ENCODE peak calls at places on chromosomes 3 and 15, in four cellular contexts. One of them, this sample, is unnamed.

GRCh38 chr3:128435058-128435457 is 31.6 kb downstream of the DNAJB8 start:
- DNase-seq in uterus: no peak
- DNase-seq in endothelial cell of umbilical vein: no peak
- DNase-seq in tibial nerve: no peak
- DNase-seq in this sample: no peak

GRCh38 chr3:55615694-55616310 is 128.7 kb upstream of the WNT5A start:
- DNase-seq in uterus: no peak
- DNase-seq in endothelial cell of umbilical vein: no peak
- DNase-seq in tibial nerve: no peak
- DNase-seq in this sample: no peak

GRCh38 chr3:156657440-156657839 is 16.9 kb upstream of the TIPARP start:
- DNase-seq in uterus: no peak
- DNase-seq in endothelial cell of umbilical vein: no peak
- DNase-seq in tibial nerve: no peak
- DNase-seq in this sample: no peak

GRCh38 chr15:80455051-80455648 is 51.0 kb downstream of the ARNT2 start:
- DNase-seq in uterus: no peak
- DNase-seq in endothelial cell of umbilical vein: no peak
- DNase-seq in tibial nerve: no peak
- DNase-seq in this sample: no peak

GRCh38 chr3:62631471-62631870 is 243.7 kb downstream of the CADPS start:
- DNase-seq in uterus: no peak
- DNase-seq in endothelial cell of umbilical vein: no peak
- DNase-seq in tibial nerve: no peak
- DNase-seq in this sample: no peak

GRCh38 chr3:3288288-3288687 is 108.8 kb upstream of the CRBN start:
- DNase-seq in uterus: no peak
- DNase-seq in endothelial cell of umbilical vein: no peak
- DNase-seq in tibial nerve: no peak
- DNase-seq in this sample: no peak

GRCh38 chr15:58805095-58805494 is 34.0 kb downstream of the MINDY2 start:
- DNase-seq in uterus: no peak
- DNase-seq in endothelial cell of umbilical vein: no peak
- DNase-seq in tibial nerve: no peak
- DNase-seq in this sample: no peak

GRCh38 chr3:54891540-54891897 is 36.3 kb downstream of the LRTM1 start:
- DNase-seq in uterus: peak; percentile 90
- DNase-seq in endothelial cell of umbilical vein: no peak
- DNase-seq in tibial nerve: peak; percentile 56
- DNase-seq in this sample: peak; percentile 21

GRCh38 chr3:28022916-28023315 is 218.5 kb upstream of the CMC1 start:
- DNase-seq in uterus: no peak
- DNase-seq in endothelial cell of umbilical vein: no peak
- DNase-seq in tibial nerve: no peak
- DNase-seq in this sample: no peak

GRCh38 chr3:155859859-155860258 is 5.6 kb upstream of the SLC33A1 start:
- DNase-seq in uterus: no peak
- DNase-seq in endothelial cell of umbilical vein: peak; percentile 38
- DNase-seq in tibial nerve: no peak
- DNase-seq in this sample: no peak

GRCh38 chr3:55283441-55283925 is 203.6 kb downstream of the WNT5A start:
- DNase-seq in uterus: no peak
- DNase-seq in endothelial cell of umbilical vein: no peak
- DNase-seq in tibial nerve: no peak
- DNase-seq in this sample: no peak

GRCh38 chr3:153209596-153209995 is 47.6 kb downstream of the RAP2B start:
- DNase-seq in uterus: no peak
- DNase-seq in endothelial cell of umbilical vein: peak; percentile 59
- DNase-seq in tibial nerve: no peak
- DNase-seq in this sample: no peak

GRCh38 chr15:93987068-93987467 is 244.3 kb upstream of the MCTP2 start:
- DNase-seq in uterus: no peak
- DNase-seq in endothelial cell of umbilical vein: no peak
- DNase-seq in tibial nerve: no peak
- DNase-seq in this sample: no peak

GRCh38 chr3:145798691-145799550 is 362.1 kb downstream of the PLOD2 start:
- DNase-seq in uterus: no peak
- DNase-seq in endothelial cell of umbilical vein: no peak
- DNase-seq in tibial nerve: no peak
- DNase-seq in this sample: no peak

GRCh38 chr3:176078916-176079315 is 1118.4 kb downstream of the TBL1XR1 start:
- DNase-seq in uterus: no peak
- DNase-seq in endothelial cell of umbilical vein: no peak
- DNase-seq in tibial nerve: no peak
- DNase-seq in this sample: no peak

GRCh38 chr15:94042163-94042954 is 189.0 kb upstream of the MCTP2 start:
- DNase-seq in uterus: no peak
- DNase-seq in endothelial cell of umbilical vein: no peak
- DNase-seq in tibial nerve: no peak
- DNase-seq in this sample: no peak

GRCh38 chr15:62464705-62465104 is 299.6 kb upstream of the C2CD4B start:
- DNase-seq in uterus: no peak
- DNase-seq in endothelial cell of umbilical vein: no peak
- DNase-seq in tibial nerve: no peak
- DNase-seq in this sample: no peak

GRCh38 chr3:86973440-86973839 is 17.5 kb downstream of the VGLL3 start:
- DNase-seq in uterus: peak; percentile 36
- DNase-seq in endothelial cell of umbilical vein: no peak
- DNase-seq in tibial nerve: no peak
- DNase-seq in this sample: no peak

GRCh38 chr15:83436513-83437158 is 10.5 kb upstream of the SH3GL3 start:
- DNase-seq in uterus: no peak
- DNase-seq in endothelial cell of umbilical vein: peak; percentile 47
- DNase-seq in tibial nerve: no peak
- DNase-seq in this sample: no peak

GRCh38 chr3:112642912-112643506 is 2.1 kb upstream of the CCDC80 start:
- DNase-seq in uterus: peak; percentile 92
- DNase-seq in endothelial cell of umbilical vein: peak; percentile 83
- DNase-seq in tibial nerve: peak; percentile 79
- DNase-seq in this sample: peak; percentile 83

GRCh38 chr3:127478922-127479321 is 111.6 kb downstream of the TPRA1 start:
- DNase-seq in uterus: no peak
- DNase-seq in endothelial cell of umbilical vein: no peak
- DNase-seq in tibial nerve: no peak
- DNase-seq in this sample: no peak

GRCh38 chr15:74202461-74203401 is at the start of gene STRA6:
- DNase-seq in uterus: no peak
- DNase-seq in endothelial cell of umbilical vein: no peak
- DNase-seq in tibial nerve: no peak
- DNase-seq in this sample: no peak

DNA sequence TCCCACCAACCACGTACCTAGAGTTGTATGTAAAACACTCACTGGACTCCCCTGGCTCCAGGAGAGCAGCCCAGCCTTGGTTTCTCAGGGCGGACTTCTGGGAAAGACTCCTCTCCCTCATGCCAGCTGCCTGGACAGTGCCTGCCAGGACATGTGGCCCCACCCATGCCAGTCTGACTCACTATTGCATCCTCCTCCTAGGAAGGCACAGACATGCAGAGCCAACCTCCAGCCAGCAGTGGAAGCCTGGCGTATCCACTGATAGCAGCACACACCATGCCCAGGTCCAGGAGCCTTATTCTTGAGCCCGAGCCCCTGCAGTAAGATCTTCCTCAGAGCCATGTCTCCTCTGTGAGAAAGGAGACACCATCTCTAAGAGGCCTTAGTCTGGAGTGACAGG is 8.6 kb downstream of the PKM start:
- DNase-seq in uterus: no peak
- DNase-seq in endothelial cell of umbilical vein: peak; percentile 26
- DNase-seq in tibial nerve: no peak
- DNase-seq in this sample: peak; percentile 69
- TF ChIP-seq POLR2A in uterus: no peak
- TF ChIP-seq POLR2A in endothelial cell of umbilical vein: no peak
- TF ChIP-seq POLR2A in tibial nerve: no peak
- TF ChIP-seq POLR2A in this sample: no peak

DNA sequence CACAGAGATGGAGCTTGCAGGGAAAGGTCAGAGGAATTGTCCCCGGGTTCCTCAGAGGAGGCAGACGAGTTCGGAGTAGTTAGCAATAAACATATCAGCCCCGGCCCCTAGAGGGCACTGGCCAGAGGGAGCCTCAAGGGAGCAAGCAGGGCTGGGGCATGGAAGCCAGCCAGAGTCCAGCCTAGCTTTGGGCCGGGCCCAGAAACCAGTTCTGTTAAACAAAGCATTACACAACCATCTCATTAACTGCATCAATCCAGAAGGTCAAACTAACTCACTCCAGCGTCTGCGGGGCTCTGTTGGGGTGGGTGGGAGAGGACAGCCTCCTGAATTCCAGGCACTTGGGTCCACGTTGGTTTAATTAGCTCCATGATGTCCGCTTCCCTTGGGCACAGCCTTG is 41.0 kb upstream of the IREB2 start:
- DNase-seq in uterus: no peak
- DNase-seq in endothelial cell of umbilical vein: no peak
- DNase-seq in tibial nerve: peak; percentile 20
- DNase-seq in this sample: peak; percentile 89
- TF ChIP-seq CTCF in uterus: no peak
- TF ChIP-seq CTCF in endothelial cell of umbilical vein: no peak
- TF ChIP-seq CTCF in tibial nerve: no peak
- TF ChIP-seq CTCF in this sample: peak; percentile 30

GRCh38 chr3:185595520-185595919 is 9.4 kb downstream of the SENP2 start:
- DNase-seq in uterus: no peak
- DNase-seq in endothelial cell of umbilical vein: no peak
- DNase-seq in tibial nerve: no peak
- DNase-seq in this sample: no peak
- H3K27ac ChIP-seq in uterus: no peak overlapping the region
- H3K27ac ChIP-seq in endothelial cell of umbilical vein: no peak overlapping the region
- H3K27ac ChIP-seq in tibial nerve: no peak overlapping the region
- H3K27ac ChIP-seq in this sample: no peak overlapping the region

DNA sequence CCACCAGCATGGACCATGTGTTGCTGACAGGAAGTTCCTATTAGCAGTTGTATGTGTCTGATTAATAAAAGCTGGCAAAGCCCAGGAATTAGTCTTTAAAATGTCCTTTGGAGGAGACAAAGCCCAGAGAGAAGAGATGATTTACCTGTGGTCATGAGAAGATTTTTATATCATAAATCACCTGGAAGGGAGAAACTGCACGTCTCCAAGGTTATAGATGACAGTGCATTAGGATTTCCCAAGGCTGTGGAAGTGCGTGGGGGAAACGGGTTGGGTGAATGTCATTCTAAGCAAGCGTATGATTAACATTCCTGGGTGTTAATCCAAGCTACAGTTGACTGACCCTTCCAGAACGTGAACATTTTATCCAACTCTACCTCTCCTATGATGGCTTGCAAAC is 76.6 kb downstream of the SLC6A11 start:
- DNase-seq in uterus: no peak
- DNase-seq in endothelial cell of umbilical vein: no peak
- DNase-seq in tibial nerve: no peak
- DNase-seq in this sample: no peak
- TF ChIP-seq POLR2A in uterus: no peak
- TF ChIP-seq POLR2A in endothelial cell of umbilical vein: no peak
- TF ChIP-seq POLR2A in tibial nerve: no peak
- TF ChIP-seq POLR2A in this sample: no peak